ENCODE peak calls at places on chromosomes 5 and 9, in eight cellular contexts. A is GM12891, R is breast epithelium, Q is sigmoid colon, C is transverse colon, U is HCT116, E is H1, F is K562. Y is an unnamed sample.
A peak's percentile ranks its signal among the peaks of the same experiment; 100 is the strongest.

GRCh38 chr9:81664638-81665513 is 24.5 kb downstream of the TLE1 start:
- DNase-seq in A (no peak), R (no peak), Q (no peak), C (no peak), U (no peak), E (no peak), F (no peak), Y (no peak)

GRCh38 chr5:32753765-32754164 is 42.6 kb downstream of the NPR3 start:
- DNase-seq in A (no peak), R (no peak), Q (no peak), C (no peak), U (no peak), E (no peak), F (no peak), Y (no peak)

GRCh38 chr9:133112361-133113026 is 8.5 kb downstream of the RALGDS start:
- DNase-seq in A (no peak), R (peak; percentile 65), Q (peak; percentile 83), C (peak; percentile 62), U (no peak), E (no peak), F (no peak), Y (peak; percentile 90)

GRCh38 chr9:79111653-79112052 is 460.1 kb upstream of the TLE4 start:
- DNase-seq in A (no peak), R (no peak), Q (no peak), C (no peak), U (no peak), E (no peak), F (no peak), Y (no peak)

GRCh38 chr9:101977614-101978210 is 239.3 kb upstream of the GRIN3A start:
- DNase-seq in A (no peak), R (no peak), Q (no peak), C (no peak), U (peak; percentile 10), E (no peak), F (no peak), Y (no peak)

GRCh38 chr5:37478495-37478894 is 99.4 kb downstream of the WDR70 start:
- DNase-seq in A (no peak), R (no peak), Q (no peak), C (no peak), U (no peak), E (no peak), F (no peak), Y (no peak)

GRCh38 chr9:19232830-19233194 is 2.3 kb downstream of the DENND4C start:
- DNase-seq in A (no peak), R (no peak), Q (no peak), C (no peak), U (no peak), E (no peak), F (no peak), Y (no peak)

GRCh38 chr9:122518226-122518625 is 715 bp upstream of the OR1J4 start:
- DNase-seq in A (no peak), R (no peak), Q (no peak), C (no peak), U (no peak), E (no peak), F (no peak), Y (no peak)

GRCh38 chr5:168578506-168579205 is 512 bp downstream of the PANK3 start:
- DNase-seq in A (no peak), R (no peak), Q (peak; percentile 63), C (no peak), U (no peak), E (peak; percentile 80), F (peak; percentile 72), Y (no peak)

GRCh38 chr5:10423009-10423408 is 18.7 kb upstream of the ROPN1L start:
- DNase-seq in A (no peak), R (no peak), Q (no peak), C (no peak), U (no peak), E (no peak), F (no peak), Y (no peak)

GRCh38 chr9:75231167-75231566 is 142.9 kb downstream of the OSTF1 start:
- DNase-seq in A (no peak), R (no peak), Q (no peak), C (peak; percentile 16), U (no peak), E (no peak), F (no peak), Y (no peak)

GRCh38 chr9:20611751-20612287 is 10.5 kb downstream of the MLLT3 start:
- DNase-seq in A (no peak), R (no peak), Q (no peak), C (no peak), U (no peak), E (no peak), F (no peak), Y (no peak)

GRCh38 chr9:12882430-12882829 is 107.6 kb downstream of the LURAP1L start:
- DNase-seq in A (no peak), R (no peak), Q (no peak), C (no peak), U (no peak), E (no peak), F (no peak), Y (no peak)

GRCh38 chr9:130263601-130264413 is 1.8 kb upstream of the HMCN2 start:
- DNase-seq in A (no peak), R (no peak), Q (peak; percentile 63), C (no peak), U (peak; percentile 10), E (no peak), F (no peak), Y (peak; percentile 43)

GRCh38 chr5:148956632-148957385 is 106.1 kb downstream of the SH3TC2 start:
- DNase-seq in A (no peak), R (no peak), Q (no peak), C (no peak), U (no peak), E (no peak), F (no peak), Y (no peak)

GRCh38 chr5:25618821-25619220 is 974.0 kb upstream of the CDH10 start:
- DNase-seq in A (no peak), R (no peak), Q (no peak), C (no peak), U (no peak), E (no peak), F (no peak), Y (no peak)
- TF ChIP-seq POLR2AphosphoS5 in A (no peak), R (no peak), Q (no peak), C (no peak), U (no peak), E (no peak), F (no peak), Y (no peak)

DNA sequence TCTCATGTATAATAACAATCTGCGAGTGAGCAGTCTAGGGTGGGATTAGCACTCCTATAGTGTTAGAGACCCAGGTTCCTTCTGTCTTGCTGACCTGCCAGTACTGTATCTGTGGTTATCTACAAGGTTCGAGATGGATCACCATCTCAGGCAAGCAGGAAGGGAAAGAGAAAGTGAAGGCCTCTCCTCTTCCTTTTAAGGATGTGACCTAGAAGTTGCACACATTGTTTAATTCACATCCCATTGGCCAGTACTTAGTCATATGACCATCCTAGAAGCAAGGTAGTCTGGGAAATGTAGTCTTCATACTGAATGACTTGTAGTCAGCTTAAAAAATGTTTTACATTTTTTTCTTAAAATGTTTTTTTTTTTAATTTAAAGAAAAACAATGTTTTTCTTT is 168.6 kb downstream of the CARTPT start:
- DNase-seq in A (peak; percentile 52), R (no peak), Q (no peak), C (no peak), U (peak; percentile 77), E (no peak), F (peak; percentile 76), Y (no peak)
- TF ChIP-seq POLR2A in A (no peak), R (no peak), Q (no peak), C (no peak), U (no peak), E (no peak), F (no peak), Y (no peak)

DNA sequence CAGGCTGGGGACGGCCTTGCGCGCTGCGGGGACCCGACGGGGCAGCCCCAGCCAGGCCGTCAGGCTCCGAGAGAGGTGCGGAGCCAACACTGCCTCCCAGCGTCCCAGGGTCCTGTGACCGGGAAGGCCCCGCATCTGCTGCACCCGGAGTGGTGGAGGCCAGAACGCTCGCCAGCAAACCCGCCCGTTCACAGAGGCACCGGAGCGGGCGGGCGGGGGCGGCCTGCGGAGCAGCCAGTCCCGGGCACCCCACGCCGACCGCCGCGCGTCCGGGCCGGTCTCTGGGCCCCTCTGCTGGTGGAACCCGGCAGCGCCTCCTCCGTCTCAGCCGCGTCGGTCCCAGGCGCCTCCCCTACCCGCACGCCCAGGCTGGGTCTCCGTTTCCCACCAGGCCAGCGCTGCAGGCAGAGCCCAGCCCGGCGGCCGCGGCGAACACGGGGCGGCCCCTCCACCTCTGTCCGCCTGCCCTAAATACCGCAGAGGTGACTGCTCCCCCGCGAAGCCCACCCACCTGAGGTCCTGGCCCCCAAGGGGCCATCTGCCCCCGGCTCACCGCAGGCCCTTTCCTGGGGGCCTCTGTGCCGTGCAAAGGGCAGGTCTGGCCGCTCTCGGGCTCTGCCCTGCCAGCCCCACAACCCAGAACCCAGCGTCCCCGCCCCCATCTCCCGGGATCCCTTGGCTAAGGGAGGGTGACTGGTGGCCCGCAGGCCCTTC is 15.9 kb downstream of the EXD3 start:
- DNase-seq in A (peak; percentile 91), R (no peak), Q (no peak), C (peak; percentile 79), U (no peak), E (peak; percentile 92), F (no peak), Y (peak; percentile 89)
- TF ChIP-seq POLR2AphosphoS5 in A (no peak), R (no peak), Q (no peak), C (no peak), U (no peak), E (no peak), F (no peak), Y (no peak)

GRCh38 chr5:65925094-65925600 is 1.2 kb upstream of the ERBIN start:
- DNase-seq in A (peak; percentile 46), R (peak; percentile 70), Q (peak; percentile 87), C (peak; percentile 82), U (no peak), E (peak; percentile 82), F (peak; percentile 63), Y (peak; percentile 97)

GRCh38 chr5:65926893-65927292 is 518 bp downstream of the ERBIN start:
- DNase-seq in A (no peak), R (no peak), Q (no peak), C (peak; percentile 19), U (no peak), E (no peak), F (peak; percentile 14), Y (no peak)

GRCh38 chr5:65924366-65925093 is 1.8 kb upstream of the ERBIN start:
- DNase-seq in A (peak; percentile 15), R (no peak), Q (no peak), C (no peak), U (no peak), E (no peak), F (peak; percentile 38), Y (no peak)

GRCh38 chr5:65926276-65926761 is at the start of gene ERBIN:
- DNase-seq in A (peak; percentile 25), R (peak; percentile 74), Q (peak; percentile 92), C (peak; percentile 90), U (no peak), E (peak; percentile 77), F (peak; percentile 71), Y (peak; percentile 94)

DNA sequence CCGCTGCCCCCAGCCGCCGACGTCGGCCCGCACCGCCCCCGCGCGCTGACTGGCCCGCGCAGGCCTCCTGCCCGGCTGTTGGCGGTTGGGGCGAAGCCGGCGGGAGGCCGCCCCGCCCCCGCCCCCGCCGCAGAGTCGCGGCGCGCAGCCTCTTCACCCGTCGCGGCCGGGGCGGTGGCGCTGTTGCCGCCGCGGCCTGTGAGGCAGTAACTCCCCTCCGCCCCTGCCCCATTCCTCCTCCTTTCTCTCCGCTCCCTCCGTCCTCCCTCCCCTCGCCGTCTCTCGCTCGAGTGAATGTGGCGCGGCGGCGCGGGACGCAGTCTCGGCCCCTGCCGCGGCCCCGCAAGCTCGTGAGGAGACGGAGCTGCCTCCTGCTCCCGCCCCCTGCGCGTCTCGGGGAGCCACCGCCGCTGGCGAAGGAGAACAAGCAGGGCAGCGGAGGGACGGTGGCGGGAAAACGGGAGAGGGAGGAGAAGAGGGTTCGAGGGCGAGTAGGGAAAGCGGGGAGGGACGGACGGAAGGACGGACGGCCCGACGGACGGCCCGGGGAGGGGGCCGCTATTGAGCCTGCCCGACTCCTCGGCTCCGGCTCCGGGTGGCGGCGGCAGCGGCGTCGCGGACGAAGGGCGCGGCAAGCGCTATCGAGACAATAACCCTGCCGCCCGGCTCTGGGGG is 637 bp upstream of the ERBIN start:
- DNase-seq in A (peak; percentile 70), R (peak; percentile 69), Q (peak; percentile 89), C (peak; percentile 85), U (peak; percentile 47), E (peak; percentile 85), F (peak; percentile 89), Y (peak; percentile 95)
- TF ChIP-seq POLR2A in A (peak; percentile 39), R (peak; percentile 66), Q (peak; percentile 72), C (peak; percentile 94), U (peak; percentile 51), E (peak; percentile 67), F (peak; percentile 92), Y (peak; percentile 82)

Y was measured in spleen.